ENCODE peak calls at places on chromosomes 7 and 10, in six cellular contexts. M is HepG2, A is neural progenitor cell, I is hepatocyte, V is PC-9, D is GM23248. Z is an unnamed sample.

GRCh38 chr7:29243777-29244655 is 49.4 kb downstream of the CHN2 start:
- DNase-seq in M (no peak), A (no peak), I (no peak), V (no peak), D (no peak), Z (no peak)

GRCh38 chr7:26305048-26305868 is 13.6 kb downstream of the SNX10 start:
- DNase-seq in M (peak; percentile 83), A (no peak), I (peak; percentile 23), V (no peak), D (no peak), Z (no peak)

GRCh38 chr7:111388912-111389311 is 173.4 kb downstream of the IMMP2L start:
- DNase-seq in M (no peak), A (no peak), I (no peak), V (no peak), D (no peak), Z (no peak)

GRCh38 chr7:144019457-144019856 is 19.3 kb downstream of the OR6B1 start:
- DNase-seq in M (peak; percentile 69), A (no peak), I (peak; percentile 62), V (peak; percentile 12), D (peak; percentile 92), Z (no peak)

GRCh38 chr10:11910102-11910501 is 86.9 kb downstream of the PROSER2 start:
- DNase-seq in M (no peak), A (no peak), I (no peak), V (no peak), D (no peak), Z (no peak)

GRCh38 chr7:90119178-90119971 is 34.9 kb upstream of the STEAP1 start:
- DNase-seq in M (no peak), A (peak; percentile 48), I (peak; percentile 11), V (peak; percentile 1), D (peak; percentile 44), Z (no peak)

GRCh38 chr7:42661312-42661711 is 250.6 kb downstream of the C7orf25 start:
- DNase-seq in M (no peak), A (no peak), I (no peak), V (no peak), D (peak; percentile 85), Z (no peak)

GRCh38 chr10:520402-520787 is 169.1 kb downstream of the DIP2C start:
- DNase-seq in M (no peak), A (peak; percentile 36), I (no peak), V (no peak), D (peak; percentile 64), Z (no peak)

GRCh38 chr7:30412810-30413504 is 65.6 kb downstream of the NOD1 start:
- DNase-seq in M (peak; percentile 88), A (peak; percentile 91), I (peak; percentile 82), V (peak; percentile 40), D (peak; percentile 90), Z (no peak)

GRCh38 chr10:43227911-43228782 is 38.7 kb downstream of the RASGEF1A start:
- DNase-seq in M (no peak), A (no peak), I (no peak), V (peak; percentile 1), D (no peak), Z (no peak)

GRCh38 chr10:42816917-42817316 is 34.3 kb downstream of the BMS1 start:
- DNase-seq in M (no peak), A (peak; percentile 17), I (no peak), V (no peak), D (no peak), Z (no peak)

GRCh38 chr10:99341860-99342517 is 12.8 kb downstream of the CNNM1 start:
- DNase-seq in M (no peak), A (no peak), I (no peak), V (no peak), D (peak; percentile 88), Z (no peak)

GRCh38 chr10:102651455-102652169 is 7.3 kb downstream of the TRIM8 start:
- DNase-seq in M (no peak), A (no peak), I (no peak), V (no peak), D (no peak), Z (no peak)
- H3K4me3 ChIP-seq in M (no peak overlapping the region), A (no peak overlapping the region), I (no peak overlapping the region), V (no peak overlapping the region), D (no peak overlapping the region), Z (no peak overlapping the region)

GRCh38 chr10:44979281-44980181 is 922 bp upstream of the DEPP1 start:
- DNase-seq in M (no peak), A (no peak), I (no peak), V (no peak), D (no peak), Z (no peak)

GRCh38 chr10:44978570-44979280 is at the start of gene DEPP1:
- DNase-seq in M (peak; percentile 95), A (peak; percentile 87), I (peak; percentile 98), V (peak; percentile 96), D (peak; percentile 88), Z (no peak)

GRCh38 chr10:44976352-44977198 is 2.0 kb downstream of the DEPP1 start:
- DNase-seq in M (no peak), A (no peak), I (no peak), V (no peak), D (no peak), Z (no peak)

GRCh38 chr10:44977287-44978212 is 1.1 kb downstream of the DEPP1 start:
- DNase-seq in M (no peak), A (no peak), I (no peak), V (no peak), D (no peak), Z (no peak)

DNA sequence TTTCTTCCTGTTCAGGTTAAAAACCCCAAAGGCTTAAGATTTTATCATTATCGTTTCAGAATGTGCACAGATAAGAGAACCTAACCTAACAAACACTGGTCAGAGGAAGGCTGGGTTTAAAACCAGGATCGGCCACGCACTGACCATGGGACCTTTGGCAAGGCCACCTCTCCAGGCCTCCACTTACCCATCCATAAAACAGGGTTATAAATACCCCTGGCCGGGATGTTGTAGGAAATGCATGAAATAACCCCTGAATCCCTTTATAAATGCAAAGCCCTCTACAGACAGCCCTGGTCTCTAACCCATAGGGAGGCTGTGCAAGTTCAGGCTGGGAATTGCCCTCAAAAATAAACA is 418 bp downstream of the DEPP1 start:
- DNase-seq in M (no peak), A (no peak), I (no peak), V (no peak), D (no peak), Z (no peak)
- H3K27ac ChIP-seq in M (peak overlapping the region; percentile 97), A (no peak overlapping the region), I (peak overlapping the region; percentile 93), V (peak overlapping the region; percentile 11), D (peak overlapping the region; percentile 33), Z (no peak overlapping the region)

GRCh38 chr7:69603937-69604494 is 5.7 kb downstream of the AUTS2 start:
- DNase-seq in M (no peak), A (no peak), I (no peak), V (no peak), D (no peak), Z (peak; percentile 75)
- TF ChIP-seq EZH2 in M (no peak), A (no peak), I (no peak), V (no peak), D (no peak), Z (no peak)

DNA sequence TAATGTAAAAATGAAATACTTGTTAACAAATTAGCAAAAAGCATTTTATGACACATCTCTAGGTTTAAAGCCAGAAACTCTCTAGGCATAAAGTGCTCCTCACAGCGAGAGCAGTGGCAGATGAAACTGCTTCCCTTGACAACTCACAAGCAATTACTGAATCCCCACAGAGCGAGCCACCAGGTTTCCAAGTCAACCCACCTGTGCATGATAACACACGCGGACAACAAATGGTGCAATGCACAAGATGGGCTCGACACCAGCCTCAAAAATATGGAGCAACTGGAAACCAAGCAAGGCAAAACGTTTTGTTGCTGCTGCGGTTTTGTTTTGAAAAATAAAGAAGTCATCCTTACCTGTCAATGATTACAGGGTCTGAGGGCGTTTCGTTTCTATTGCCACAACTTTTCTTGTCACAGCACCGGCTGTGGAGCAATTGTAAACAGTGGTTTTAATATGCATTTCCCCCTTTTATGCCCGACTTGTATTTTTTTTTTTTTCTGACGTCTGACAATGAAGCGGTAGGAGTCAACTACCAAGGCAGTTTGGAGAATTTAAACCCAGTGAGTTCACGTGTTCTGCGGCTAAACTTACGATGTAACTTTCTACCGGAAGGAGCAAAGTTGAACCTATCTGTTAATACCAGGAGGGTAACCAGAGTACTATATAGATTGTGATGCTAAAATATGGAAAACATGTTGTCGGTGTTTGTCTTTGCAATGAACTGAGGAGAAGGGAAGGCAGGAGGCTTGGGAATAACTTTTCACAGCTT is 7.0 kb downstream of the EBF3 start:
- DNase-seq in M (no peak), A (peak; percentile 48), I (no peak), V (no peak), D (no peak), Z (no peak)
- H3K4me3 ChIP-seq in M (no peak overlapping the region), A (no peak overlapping the region), I (no peak overlapping the region), V (no peak overlapping the region), D (no peak overlapping the region), Z (no peak overlapping the region)

DNA sequence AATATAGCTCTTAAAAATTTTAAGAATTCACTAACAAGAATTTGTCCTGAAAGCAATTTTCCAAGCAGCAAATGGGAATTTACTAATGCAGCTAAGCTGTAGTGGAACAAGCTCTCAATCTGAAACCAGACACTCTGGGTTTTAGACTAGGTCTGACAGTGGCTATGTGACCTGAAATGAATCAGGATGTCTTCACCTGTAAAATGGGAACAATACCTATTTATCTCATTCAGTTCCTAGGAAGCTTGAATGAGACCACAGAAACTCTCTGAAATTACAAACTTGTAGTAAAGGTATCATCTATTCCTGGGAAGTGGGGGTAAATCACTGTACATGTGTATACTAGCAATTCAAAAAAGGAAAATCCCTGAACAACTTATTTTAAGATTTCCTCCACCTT is 1.2 kb downstream of the DNAJC2 start:
- DNase-seq in M (no peak), A (no peak), I (no peak), V (no peak), D (no peak), Z (no peak)
- H3K27ac ChIP-seq in M (peak overlapping the region; percentile 82), A (no peak overlapping the region), I (peak overlapping the region; percentile 95), V (peak overlapping the region; percentile 76), D (peak overlapping the region; percentile 84), Z (peak overlapping the region; percentile 83)

DNA sequence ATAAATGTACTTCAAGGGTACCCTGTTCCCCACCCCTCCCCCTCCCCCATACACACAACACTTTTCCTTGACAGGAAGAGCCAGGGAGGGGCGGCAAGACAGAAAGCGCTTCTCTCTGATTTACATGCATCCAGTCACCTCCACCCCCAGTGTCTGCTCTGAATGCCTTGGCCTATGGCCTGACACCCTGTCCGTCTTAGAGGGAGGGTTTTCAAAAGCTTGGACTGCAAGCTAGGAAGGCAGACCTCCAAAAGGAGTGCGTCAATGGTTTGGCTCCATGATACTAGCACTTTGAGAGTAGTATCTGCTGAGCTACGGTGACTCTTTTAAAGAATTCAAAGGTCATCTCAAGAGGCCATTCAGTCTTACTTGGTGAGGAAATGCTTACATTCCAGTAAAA is 20.3 kb upstream of the PAX2 start:
- DNase-seq in M (no peak), A (no peak), I (no peak), V (no peak), D (peak; percentile 44), Z (no peak)
- TF ChIP-seq EZH2 in M (no peak), A (no peak), I (no peak), V (no peak), D (no peak), Z (no peak)

GRCh38 chr7:47559306-47560220 is 22.3 kb downstream of the TNS3 start:
- DNase-seq in M (no peak), A (no peak), I (no peak), V (no peak), D (no peak), Z (no peak)
- H3K4me3 ChIP-seq in M (no peak overlapping the region), A (no peak overlapping the region), I (no peak overlapping the region), V (no peak overlapping the region), D (no peak overlapping the region), Z (no peak overlapping the region)